ENCODE peak calls at places on chromosomes 11 and 22, in five cellular contexts. One of them, this sample, is unnamed.

GRCh38 chr11:76285397-76285796 is 79.1 kb upstream of the WNT11 start:
- DNase-seq in activated naive CD4-positive, alpha-beta T cell treated with Interleukin-2 at 50 U/mL for 16 hours: no peak
- DNase-seq in HTR-8/SVneo: no peak
- DNase-seq in non-pigmented ciliary epithelial cell: no peak
- DNase-seq in EL: no peak
- DNase-seq in this sample: no peak

GRCh38 chr22:49392841-49393510 is 434.7 kb downstream of the BRD1 start:
- DNase-seq in HTR-8/SVneo: no peak
- DNase-seq in non-pigmented ciliary epithelial cell: no peak
- DNase-seq in EL: no peak
- DNase-seq in activated naive CD4-positive, alpha-beta T cell treated with Interleukin-2 at 50 U/mL for 16 hours: no peak
- DNase-seq in this sample: no peak

GRCh38 chr22:28025866-28026575 is 107.0 kb upstream of the PITPNB start:
- DNase-seq in EL: no peak
- DNase-seq in non-pigmented ciliary epithelial cell: no peak
- DNase-seq in HTR-8/SVneo: no peak
- DNase-seq in activated naive CD4-positive, alpha-beta T cell treated with Interleukin-2 at 50 U/mL for 16 hours: no peak
- DNase-seq in this sample: no peak

GRCh38 chr22:24803064-24803542 is 2.9 kb upstream of the SGSM1 start:
- DNase-seq in activated naive CD4-positive, alpha-beta T cell treated with Interleukin-2 at 50 U/mL for 16 hours: peak; percentile 62
- DNase-seq in non-pigmented ciliary epithelial cell: no peak
- DNase-seq in EL: peak; percentile 40
- DNase-seq in HTR-8/SVneo: peak; percentile 46
- DNase-seq in this sample: peak; percentile 17

GRCh38 chr22:49290711-49291110 is 537.0 kb downstream of the BRD1 start:
- DNase-seq in EL: no peak
- DNase-seq in HTR-8/SVneo: no peak
- DNase-seq in non-pigmented ciliary epithelial cell: no peak
- DNase-seq in activated naive CD4-positive, alpha-beta T cell treated with Interleukin-2 at 50 U/mL for 16 hours: no peak
- DNase-seq in this sample: no peak

GRCh38 chr22:49705216-49705600 is 122.5 kb downstream of the BRD1 start:
- DNase-seq in HTR-8/SVneo: no peak
- DNase-seq in EL: no peak
- DNase-seq in activated naive CD4-positive, alpha-beta T cell treated with Interleukin-2 at 50 U/mL for 16 hours: no peak
- DNase-seq in non-pigmented ciliary epithelial cell: no peak
- DNase-seq in this sample: no peak

GRCh38 chr11:82810326-82810725 is 76.7 kb upstream of the FAM181B start:
- DNase-seq in activated naive CD4-positive, alpha-beta T cell treated with Interleukin-2 at 50 U/mL for 16 hours: no peak
- DNase-seq in non-pigmented ciliary epithelial cell: no peak
- DNase-seq in HTR-8/SVneo: no peak
- DNase-seq in EL: no peak
- DNase-seq in this sample: no peak

GRCh38 chr11:64078294-64078693 is 42.6 kb downstream of the FLRT1 start:
- DNase-seq in HTR-8/SVneo: no peak
- DNase-seq in EL: no peak
- DNase-seq in activated naive CD4-positive, alpha-beta T cell treated with Interleukin-2 at 50 U/mL for 16 hours: no peak
- DNase-seq in non-pigmented ciliary epithelial cell: no peak
- DNase-seq in this sample: no peak

This sample was measured in T-helper 2 cell treated with Interferon-gamma antibody and Interleukin-4, amounts not matched to agents 5 μg/mL and 100 μg/mL, for 36 hours.